ENCODE peak calls at places on chromosomes 4 and X, in seven cellular contexts. H is NCI-H1105, Y is C1 segment of cervical spinal cord, T is T-helper 9 cell, D is posterior cingulate gyrus, V is fibroblast of lung, Q is lower leg skin. P is an unnamed sample.

GRCh38 chr4:55941881-55942280 is 6.9 kb upstream of the CEP135 start:
- DNase-seq in H (no peak), Y (no peak), T (no peak), D (no peak), V (no peak), Q (no peak), P (no peak)

GRCh38 chr4:185311113-185311888 is 84.4 kb downstream of the LRP2BP start:
- DNase-seq in H (no peak), Y (no peak), T (no peak), D (no peak), V (no peak), Q (no peak), P (no peak)

GRCh38 chr4:1743551-1743950 is 22.2 kb downstream of the TACC3 start:
- DNase-seq in H (no peak), Y (no peak), T (no peak), D (no peak), V (no peak), Q (no peak), P (no peak)

GRCh38 chrX:102085706-102086105 is 39.8 kb upstream of the TCEAL2 start:
- DNase-seq in H (no peak), Y (no peak), T (no peak), D (no peak), V (no peak), Q (no peak), P (no peak)

GRCh38 chr4:179437962-179438361 is 1995.7 kb upstream of the AGA start:
- DNase-seq in H (no peak), Y (no peak), T (no peak), D (no peak), V (no peak), Q (no peak), P (no peak)

GRCh38 chrX:1108451-1109445 is 103.7 kb downstream of the CRLF2 start:
- DNase-seq in H (no peak), Y (no peak), T (no peak), D (no peak), V (no peak), Q (peak), P (no peak)

GRCh38 chrX:110146521-110146920 is 143.6 kb downstream of the TMEM164 start:
- DNase-seq in H (no peak), Y (no peak), T (no peak), D (no peak), V (peak), Q (no peak), P (peak)

GRCh38 chr4:140756292-140757219 is at the start of gene TBC1D9:
- DNase-seq in H (peak), Y (peak), T (no peak), D (peak), V (peak), Q (peak), P (no peak)

GRCh38 chr4:4477391-4477790 is 64.5 kb downstream of the STX18 start:
- DNase-seq in H (no peak), Y (no peak), T (no peak), D (no peak), V (no peak), Q (no peak), P (no peak)

GRCh38 chrX:46582964-46583363 is 9.4 kb downstream of the CHST7 start:
- DNase-seq in H (no peak), Y (no peak), T (no peak), D (no peak), V (peak), Q (peak), P (no peak)

GRCh38 chr4:184949020-184949419 is 69.3 kb upstream of the HELT start:
- DNase-seq in H (no peak), Y (no peak), T (no peak), D (no peak), V (no peak), Q (peak), P (no peak)

GRCh38 chrX:48459483-48459882 is 10.6 kb downstream of the SLC38A5 start:
- DNase-seq in H (no peak), Y (no peak), T (no peak), D (no peak), V (no peak), Q (peak), P (no peak)

GRCh38 chr4:149896428-149896827 is 80.8 kb upstream of the IQCM start:
- DNase-seq in H (no peak), Y (no peak), T (no peak), D (peak), V (peak), Q (no peak), P (no peak)

GRCh38 chr4:6250235-6250983 is 19.2 kb upstream of the WFS1 start:
- DNase-seq in H (peak), Y (no peak), T (no peak), D (no peak), V (peak), Q (no peak), P (peak)

GRCh38 chr4:1759818-1760223 is 33.3 kb upstream of the FGFR3 start:
- DNase-seq in H (no peak), Y (no peak), T (no peak), D (no peak), V (no peak), Q (no peak), P (no peak)

GRCh38 chr4:112234952-112235609 is 3.5 kb downstream of the AP1AR start:
- DNase-seq in H (no peak), Y (peak), T (peak), D (peak), V (peak), Q (no peak), P (peak)

GRCh38 chr4:182906786-182907185 is 10.4 kb downstream of the DCTD start:
- DNase-seq in H (no peak), Y (no peak), T (no peak), D (no peak), V (no peak), Q (no peak), P (no peak)

GRCh38 chr4:103010827-103011226 is 8.7 kb downstream of the SLC9B1 start:
- DNase-seq in H (no peak), Y (no peak), T (no peak), D (no peak), V (no peak), Q (no peak), P (no peak)

GRCh38 chr4:118923891-118924290 is 35.2 kb downstream of the SYNPO2 start:
- DNase-seq in H (no peak), Y (no peak), T (no peak), D (no peak), V (no peak), Q (no peak), P (no peak)

GRCh38 chr4:27360651-27361347 is 500.2 kb downstream of the STIM2 start:
- DNase-seq in H (no peak), Y (no peak), T (no peak), D (peak), V (no peak), Q (no peak), P (no peak)

GRCh38 chr4:10198365-10198764 is 81.8 kb upstream of the WDR1 start:
- DNase-seq in H (no peak), Y (no peak), T (no peak), D (no peak), V (no peak), Q (no peak), P (no peak)

GRCh38 chr4:169963998-169964397 is 62.2 kb downstream of the MFAP3L start:
- DNase-seq in H (no peak), Y (no peak), T (no peak), D (no peak), V (no peak), Q (no peak), P (no peak)

GRCh38 chr4:155543126-155543765 is 123.4 kb upstream of the GUCY1A1 start:
- DNase-seq in H (no peak), Y (no peak), T (no peak), D (no peak), V (peak), Q (no peak), P (no peak)

GRCh38 chrX:15946783-15947550 is 92.4 kb upstream of the AP1S2 start:
- DNase-seq in H (no peak), Y (no peak), T (no peak), D (no peak), V (peak), Q (no peak), P (no peak)

GRCh38 chr4:127844605-127845116 is 36.0 kb upstream of the PLK4 start:
- DNase-seq in H (no peak), Y (no peak), T (no peak), D (no peak), V (no peak), Q (no peak), P (no peak)

GRCh38 chr4:5780831-5781480 is 70.0 kb downstream of the EVC start:
- DNase-seq in H (no peak), Y (no peak), T (no peak), D (no peak), V (no peak), Q (peak), P (no peak)

GRCh38 chr4:79173186-79173585 is 152.7 kb downstream of the NAA11 start:
- DNase-seq in H (no peak), Y (no peak), T (no peak), D (no peak), V (no peak), Q (no peak), P (no peak)

GRCh38 chrX:119853449-119853848 is 686 bp upstream of the UPF3B start:
- DNase-seq in H (no peak), Y (no peak), T (no peak), D (no peak), V (no peak), Q (no peak), P (no peak)

GRCh38 chr4:128450326-128451120 is 162.9 kb upstream of the PGRMC2 start:
- DNase-seq in H (no peak), Y (no peak), T (no peak), D (no peak), V (no peak), Q (no peak), P (no peak)

GRCh38 chrX:136497556-136498048 is at the start of gene HTATSF1:
- DNase-seq in H (no peak), Y (no peak), T (no peak), D (no peak), V (no peak), Q (peak), P (no peak)

GRCh38 chr4:73006286-73006990 is 63.1 kb downstream of the COX18 start:
- DNase-seq in H (no peak), Y (no peak), T (no peak), D (no peak), V (no peak), Q (no peak), P (no peak)

GRCh38 chr4:157887316-157887715 is 285.5 kb downstream of the GASK1B start:
- DNase-seq in H (no peak), Y (no peak), T (no peak), D (no peak), V (no peak), Q (no peak), P (no peak)

GRCh38 chr4:82984459-82984858 is 26.2 kb downstream of the LIN54 start:
- DNase-seq in H (no peak), Y (no peak), T (no peak), D (no peak), V (peak), Q (no peak), P (peak)

GRCh38 chr4:90393215-90393614 is 266.0 kb downstream of the CCSER1 start:
- DNase-seq in H (no peak), Y (no peak), T (no peak), D (no peak), V (no peak), Q (no peak), P (no peak)